ENCODE peak calls at places on chromosomes 16 and 17, in ten cellular contexts. D is stimulated activated CD8-positive, alpha-beta memory T cell treated with anti-CD3 and anti-CD28 coated beads, Interleukin-4, amount 100 ng/mL, for 48 hours; X is frontal cortex; F is heart right ventricle; N is Daoy; E is left ventricle myocardium superior; L is C1 segment of cervical spinal cord; Y is activated naive CD8-positive, alpha-beta T cell treated with anti-CD3 and anti-CD28 coated beads for 36 hours; W is myocyte; G is Calu3. U is an unnamed sample.

GRCh38 chr17:6024576-6024975 is 45.6 kb upstream of the WSCD1 start:
- DNase-seq in D (no peak), X (no peak), F (no peak), N (no peak), E (no peak), L (no peak), Y (no peak), W (peak), G (no peak), U (no peak)

GRCh38 chr17:15944720-15945492 is at the start of gene ADORA2B:
- DNase-seq in D (peak), X (peak), F (peak), N (peak), E (peak), L (peak), Y (peak), W (peak), G (peak), U (no peak)

GRCh38 chr16:87602821-87603683 is 744 bp downstream of the JPH3 start:
- DNase-seq in D (peak), X (no peak), F (no peak), N (no peak), E (no peak), L (no peak), Y (no peak), W (no peak), G (no peak), U (no peak)

GRCh38 chr17:30600830-30601494 is 123.8 kb downstream of the GOSR1 start:
- DNase-seq in D (peak), X (peak), F (no peak), N (peak), E (no peak), L (no peak), Y (peak), W (peak), G (no peak), U (no peak)

GRCh38 chr17:44518032-44518431 is 14.8 kb upstream of the GPATCH8 start:
- DNase-seq in D (no peak), X (no peak), F (no peak), N (no peak), E (no peak), L (no peak), Y (no peak), W (peak), G (no peak), U (no peak)

GRCh38 chr17:77306790-77307478 is 166.2 kb downstream of the SEC14L1 start:
- DNase-seq in D (no peak), X (no peak), F (no peak), N (no peak), E (no peak), L (no peak), Y (no peak), W (no peak), G (no peak), U (no peak)

GRCh38 chr16:86761117-86761971 is 183.0 kb downstream of the FOXL1 start:
- DNase-seq in D (peak), X (peak), F (peak), N (peak), E (peak), L (no peak), Y (peak), W (peak), G (peak), U (no peak)

GRCh38 chr17:82193520-82194236 is 19.0 kb downstream of the CCDC57 start:
- DNase-seq in D (no peak), X (no peak), F (no peak), N (no peak), E (peak), L (peak), Y (no peak), W (no peak), G (no peak), U (no peak)

GRCh38 chr17:6244253-6244652 is 174.1 kb downstream of the WSCD1 start:
- DNase-seq in D (no peak), X (no peak), F (no peak), N (no peak), E (no peak), L (no peak), Y (no peak), W (no peak), G (no peak), U (no peak)

GRCh38 chr17:12522743-12523181 is 142.9 kb upstream of the MYOCD start:
- DNase-seq in D (no peak), X (no peak), F (peak), N (peak), E (peak), L (no peak), Y (no peak), W (peak), G (peak), U (no peak)

GRCh38 chr17:45851873-45852272 is 7.2 kb downstream of the SPPL2C start:
- DNase-seq in D (no peak), X (no peak), F (no peak), N (no peak), E (no peak), L (no peak), Y (no peak), W (no peak), G (no peak), U (no peak)

GRCh38 chr17:17322516-17323510 is 19.6 kb downstream of the NT5M start:
- DNase-seq in D (no peak), X (no peak), F (no peak), N (no peak), E (no peak), L (no peak), Y (no peak), W (no peak), G (no peak), U (no peak)

GRCh38 chr17:70183508-70183907 is 14.2 kb downstream of the KCNJ2 start:
- DNase-seq in D (no peak), X (no peak), F (no peak), N (no peak), E (no peak), L (no peak), Y (no peak), W (no peak), G (no peak), U (no peak)

GRCh38 chr17:7355053-7355452 is at the start of gene TMEM95:
- DNase-seq in D (no peak), X (peak), F (peak), N (no peak), E (peak), L (peak), Y (no peak), W (peak), G (no peak), U (no peak)

GRCh38 chr16:12170103-12171025 is 193.8 kb downstream of the SNX29 start:
- DNase-seq in D (no peak), X (no peak), F (no peak), N (peak), E (no peak), L (no peak), Y (no peak), W (no peak), G (no peak), U (no peak)

GRCh38 chr16:14249291-14250032 is 178.3 kb downstream of the MRTFB start:
- DNase-seq in D (peak), X (peak), F (peak), N (peak), E (no peak), L (peak), Y (peak), W (peak), G (peak), U (no peak)

GRCh38 chr17:70564006-70564620 is 394.8 kb downstream of the KCNJ2 start:
- DNase-seq in D (no peak), X (no peak), F (no peak), N (no peak), E (no peak), L (no peak), Y (no peak), W (peak), G (no peak), U (no peak)

GRCh38 chr17:77318021-77318420 is 177.3 kb downstream of the SEC14L1 start:
- DNase-seq in D (no peak), X (no peak), F (no peak), N (no peak), E (no peak), L (no peak), Y (no peak), W (no peak), G (no peak), U (no peak)

GRCh38 chr17:37774508-37774907 is 29.6 kb upstream of the HNF1B start:
- DNase-seq in D (peak), X (no peak), F (no peak), N (no peak), E (no peak), L (no peak), Y (peak), W (no peak), G (no peak), U (no peak)

GRCh38 chr17:80261159-80261894 is 675 bp downstream of the RNF213 start:
- DNase-seq in D (peak), X (no peak), F (peak), N (peak), E (peak), L (peak), Y (peak), W (peak), G (peak), U (no peak)

GRCh38 chr17:14737984-14738651 is 437.2 kb downstream of the HS3ST3B1 start:
- DNase-seq in D (no peak), X (no peak), F (peak), N (peak), E (peak), L (no peak), Y (no peak), W (peak), G (peak), U (peak)

GRCh38 chr17:82791532-82791931 is 39.7 kb downstream of the TBCD start:
- DNase-seq in D (no peak), X (no peak), F (no peak), N (peak), E (no peak), L (no peak), Y (no peak), W (peak), G (no peak), U (no peak)

GRCh38 chr17:80569936-80570335 is 25.3 kb downstream of the RPTOR start:
- DNase-seq in D (no peak), X (no peak), F (no peak), N (no peak), E (no peak), L (no peak), Y (no peak), W (no peak), G (no peak), U (no peak)

GRCh38 chr16:3095869-3096268 is 3.2 kb downstream of the ZSCAN10 start:
- DNase-seq in D (peak), X (peak), F (peak), N (no peak), E (no peak), L (no peak), Y (peak), W (no peak), G (no peak), U (no peak)

GRCh38 chr17:75703191-75703590 is 18.1 kb upstream of the ITGB4 start:
- DNase-seq in D (no peak), X (no peak), F (no peak), N (no peak), E (peak), L (no peak), Y (no peak), W (no peak), G (no peak), U (no peak)

GRCh38 chr17:5832886-5833285 is 237.3 kb upstream of the WSCD1 start:
- DNase-seq in D (no peak), X (no peak), F (no peak), N (peak), E (no peak), L (no peak), Y (no peak), W (no peak), G (no peak), U (no peak)

GRCh38 chr17:40321502-40322416 is 12.8 kb downstream of the RARA start:
- DNase-seq in D (peak), X (no peak), F (peak), N (no peak), E (peak), L (no peak), Y (no peak), W (peak), G (no peak), U (no peak)

GRCh38 chr16:9072806-9073341 is 18.6 kb upstream of the HAPSTR1 start:
- DNase-seq in D (peak), X (no peak), F (no peak), N (peak), E (no peak), L (no peak), Y (peak), W (peak), G (no peak), U (no peak)

GRCh38 chr17:40564883-40565744 is at the start of gene CCR7:
- DNase-seq in D (peak), X (no peak), F (no peak), N (peak), E (no peak), L (no peak), Y (peak), W (no peak), G (peak), U (no peak)

U was measured in SIG-M5.